ENCODE peak calls at places on chromosomes 6 and 20, in seven cellular contexts. L, P, S, Y, R, K and H are unnamed samples.
A peak's percentile ranks its signal among the peaks of the same experiment; 100 is the strongest.

GRCh38 chr20:32162367-32162766 is 45.2 kb downstream of the PLAGL2 start:
- DNase-seq in L (no peak), P (no peak), S (no peak), Y (no peak), R (no peak), K (no peak), H (no peak)

GRCh38 chr6:75601608-75602163 is at the start of gene SENP6:
- DNase-seq in L (peak; percentile 80), P (peak; percentile 82), S (peak; percentile 79), Y (peak; percentile 21), R (peak; percentile 80), K (peak; percentile 71), H (peak; percentile 73)

GRCh38 chr6:134714679-134715078 is 235.2 kb downstream of the ALDH8A1 start:
- DNase-seq in L (no peak), P (no peak), S (no peak), Y (no peak), R (no peak), K (peak; percentile 54), H (no peak)

GRCh38 chr20:36830791-36831691 is 44.9 kb upstream of the TLDC2 start:
- DNase-seq in L (no peak), P (no peak), S (peak; percentile 75), Y (no peak), R (no peak), K (peak; percentile 34), H (no peak)

GRCh38 chr6:128395596-128395995 is 124.8 kb downstream of the PTPRK start:
- DNase-seq in L (no peak), P (no peak), S (no peak), Y (no peak), R (no peak), K (no peak), H (no peak)

GRCh38 chr6:42960243-42961019 is at the start of gene GNMT:
- DNase-seq in L (peak; percentile 82), P (peak; percentile 42), S (peak; percentile 62), Y (no peak), R (peak; percentile 88), K (peak; percentile 74), H (peak; percentile 82)

GRCh38 chr20:46050885-46051284 is 21.9 kb downstream of the SLC12A5 start:
- DNase-seq in L (no peak), P (no peak), S (no peak), Y (no peak), R (no peak), K (no peak), H (no peak)

GRCh38 chr6:116543149-116543548 is 2.3 kb downstream of the TRAPPC3L start:
- DNase-seq in L (no peak), P (no peak), S (no peak), Y (no peak), R (no peak), K (no peak), H (no peak)

GRCh38 chr6:21053612-21054011 is 519.4 kb downstream of the CDKAL1 start:
- DNase-seq in L (no peak), P (no peak), S (no peak), Y (no peak), R (no peak), K (peak; percentile 45), H (no peak)

DNA sequence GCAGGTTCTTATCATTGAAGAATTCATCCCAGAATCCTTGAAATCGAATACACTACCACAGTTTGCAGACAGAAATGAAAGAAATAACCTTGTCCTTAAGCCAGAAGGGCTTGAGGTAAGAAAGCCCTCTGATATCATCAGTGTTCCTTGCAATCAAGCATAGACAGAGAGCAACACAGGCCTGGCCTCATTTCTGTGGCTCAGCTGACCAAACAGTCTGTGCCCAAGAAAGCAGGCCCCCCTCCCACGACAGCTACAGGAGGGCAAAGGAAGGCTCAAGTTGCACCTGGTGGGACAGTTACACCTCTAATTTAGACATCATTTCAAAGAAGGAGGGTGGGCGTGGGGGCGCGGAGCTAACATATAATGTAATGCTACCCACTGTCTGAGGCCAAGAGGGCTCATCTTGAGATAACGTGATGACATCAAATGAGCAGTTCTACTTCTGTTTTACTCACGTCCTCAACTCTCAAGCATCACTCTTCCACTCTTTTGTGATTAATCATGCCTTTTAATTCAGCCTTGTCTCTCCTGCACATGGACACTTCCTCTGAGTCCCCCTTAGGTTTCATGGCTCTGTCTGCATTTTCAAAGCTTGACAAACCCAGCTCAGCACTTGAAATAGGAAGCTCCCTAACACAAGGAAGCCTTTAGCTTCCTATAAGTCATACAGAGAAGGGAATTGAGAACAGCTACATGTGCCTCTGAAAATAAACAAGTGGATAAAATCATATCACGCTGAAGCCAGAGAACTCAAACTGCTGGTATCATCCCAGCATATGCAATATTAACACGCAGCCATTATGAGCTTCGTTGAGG is 21.4 kb downstream of the KIF16B start:
- DNase-seq in L (no peak), P (no peak), S (no peak), Y (no peak), R (no peak), K (no peak), H (no peak)
- H3K9me3 ChIP-seq in L (no peaks in the 10 kb centered on the region), P (peaks cover 22% of the 10 kb centered on the region), S (no peaks in the 10 kb centered on the region), Y (no peaks in the 10 kb centered on the region), R (no peaks in the 10 kb centered on the region), K (no peaks in the 10 kb centered on the region), H (no peaks in the 10 kb centered on the region)

GRCh38 chr20:50844430-50845100 is 49.7 kb downstream of the BCAS4 start:
- DNase-seq in L (no peak), P (no peak), S (no peak), Y (peak; percentile 18), R (no peak), K (peak; percentile 74), H (no peak)
- H3K4me3 ChIP-seq in L (no peak overlapping the region), P (no peak overlapping the region), S (no peak overlapping the region), Y (no peak overlapping the region), R (no peak overlapping the region), K (no peak overlapping the region), H (no peak overlapping the region)

GRCh38 chr6:89613790-89614189 is 24.8 kb downstream of the LYRM2 start:
- DNase-seq in L (no peak), P (no peak), S (no peak), Y (no peak), R (no peak), K (no peak), H (no peak)
- H3K27ac ChIP-seq in L (no peak overlapping the region), P (no peak overlapping the region), S (no peak overlapping the region), Y (no peak overlapping the region), R (no peak overlapping the region), K (no peak overlapping the region), H (no peak overlapping the region)

DNA sequence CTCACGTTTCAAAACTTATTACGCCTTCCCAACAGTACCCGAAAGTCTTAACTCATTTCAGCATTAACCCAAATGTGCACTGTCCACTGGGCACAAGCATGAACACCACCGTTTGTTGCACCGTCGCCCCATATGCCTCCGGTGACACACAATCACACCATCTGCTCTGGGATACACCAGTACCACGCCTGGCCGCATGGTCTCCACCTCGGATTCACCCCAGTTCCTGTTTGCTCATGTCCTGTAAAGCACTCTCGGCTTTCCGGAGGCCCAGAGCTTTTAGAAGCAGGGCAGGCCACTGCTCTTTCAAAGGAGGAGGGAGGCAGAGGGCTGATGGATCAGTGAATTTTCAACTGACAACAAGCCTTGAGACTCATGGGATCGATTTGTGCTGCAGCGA is 1570.0 kb upstream of the DEFB115 start:
- DNase-seq in L (no peak), P (no peak), S (no peak), Y (no peak), R (no peak), K (no peak), H (no peak)
- H3K9me3 ChIP-seq in L (peaks cover 2% of the 10 kb centered on the region), P (no peaks in the 10 kb centered on the region), S (no peaks in the 10 kb centered on the region), Y (no peaks in the 10 kb centered on the region), R (no peaks in the 10 kb centered on the region), K (peaks cover 3% of the 10 kb centered on the region), H (no peaks in the 10 kb centered on the region)

DNA sequence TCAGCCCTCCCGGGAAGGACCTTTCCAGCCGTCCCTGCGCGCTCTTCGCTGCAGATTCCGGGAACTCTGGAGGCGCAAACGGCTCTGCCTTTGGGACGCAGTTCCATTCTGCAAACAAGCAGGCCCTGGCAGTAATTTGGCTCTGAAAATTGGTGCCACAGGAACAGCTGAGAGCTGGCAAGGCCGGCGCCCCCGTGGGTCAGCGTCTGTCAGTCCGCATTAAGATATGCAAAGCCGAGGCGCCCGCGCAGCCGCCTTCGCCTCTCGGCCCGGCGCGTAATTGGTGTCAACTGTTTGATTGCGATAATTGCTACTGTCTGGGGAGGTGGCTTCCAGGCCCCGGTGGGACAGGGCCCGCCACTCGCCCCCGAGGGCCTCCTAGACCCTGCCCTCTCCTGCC is 73.6 kb downstream of the NCR2 start:
- DNase-seq in L (no peak), P (no peak), S (no peak), Y (no peak), R (no peak), K (no peak), H (no peak)
- H3K4me3 ChIP-seq in L (no peak overlapping the region), P (no peak overlapping the region), S (no peak overlapping the region), Y (no peak overlapping the region), R (no peak overlapping the region), K (no peak overlapping the region), H (no peak overlapping the region)

DNA sequence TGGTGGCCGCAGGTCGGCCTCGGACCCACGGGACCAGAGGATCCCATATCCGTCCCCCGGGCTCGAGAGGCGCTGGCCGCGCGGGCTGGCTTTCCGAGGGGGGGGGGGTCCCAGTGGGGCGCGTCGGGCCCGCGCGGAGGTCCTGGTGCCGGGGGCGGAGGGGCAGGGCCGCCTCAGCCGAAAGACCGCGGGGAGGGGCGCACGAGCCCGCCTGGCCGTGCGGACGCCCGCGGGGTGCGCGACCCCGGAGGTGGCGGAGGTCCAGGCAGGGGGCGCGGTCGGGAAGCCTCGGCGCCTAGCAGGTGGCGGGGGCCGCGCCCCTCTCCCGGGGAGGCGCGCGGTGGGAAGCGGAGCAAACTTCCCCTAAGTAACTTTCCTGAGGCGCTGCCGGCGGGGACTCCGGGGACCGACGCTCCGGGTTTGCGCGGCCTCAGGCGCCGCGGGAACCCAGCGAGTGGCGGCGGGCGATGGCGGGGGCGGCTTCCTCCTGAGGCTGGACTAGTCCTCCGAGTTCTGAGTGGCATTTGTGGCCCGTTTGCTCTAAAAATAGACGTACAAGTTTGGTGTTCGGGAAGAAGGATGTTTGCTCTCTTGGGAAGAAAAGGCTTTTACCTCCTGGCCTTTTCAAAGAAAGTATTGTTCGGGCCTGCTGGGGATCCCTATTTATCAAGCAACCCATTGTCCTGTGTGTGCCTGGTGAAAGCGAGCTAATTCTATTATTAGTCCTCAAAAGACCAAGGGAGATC is 26.4 kb upstream of the BTBD3 start:
- DNase-seq in L (peak; percentile 50), P (peak; percentile 65), S (peak; percentile 57), Y (peak; percentile 21), R (peak; percentile 63), K (peak; percentile 59), H (peak; percentile 45)
- H3K27ac ChIP-seq in L (peak overlapping the region; percentile 98), P (peak overlapping the region; percentile 97), S (peak overlapping the region; percentile 91), Y (peak overlapping the region; percentile 81), R (peak overlapping the region; percentile 95), K (peak overlapping the region; percentile 55), H (peak overlapping the region; percentile 90)

DNA sequence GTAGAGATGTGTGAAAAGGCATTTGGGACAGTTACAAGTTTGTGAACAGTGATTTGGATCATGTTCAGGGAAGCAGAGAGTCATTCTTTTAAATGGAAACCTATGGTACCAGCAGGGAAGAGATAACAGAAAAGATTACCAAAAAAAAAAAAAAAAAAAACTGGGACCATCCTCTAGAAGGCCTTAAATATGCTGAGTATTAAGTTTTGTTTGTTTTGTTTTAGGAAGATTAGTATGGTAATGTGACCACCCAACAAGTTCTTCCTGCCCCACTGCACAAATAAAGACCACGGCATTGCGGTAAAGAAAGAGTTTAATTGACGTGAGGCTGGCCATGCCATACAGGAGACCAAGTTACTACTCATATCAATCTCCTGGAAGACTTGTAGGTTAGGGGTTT is 946.2 kb downstream of the KIF16B start:
- DNase-seq in L (no peak), P (no peak), S (no peak), Y (no peak), R (no peak), K (no peak), H (no peak)
- H3K9me3 ChIP-seq in L (no peaks in the 10 kb centered on the region), P (no peaks in the 10 kb centered on the region), S (no peaks in the 10 kb centered on the region), Y (no peaks in the 10 kb centered on the region), R (no peaks in the 10 kb centered on the region), K (no peaks in the 10 kb centered on the region), H (no peaks in the 10 kb centered on the region)

GRCh38 chr6:109480993-109481480 is 2.0 kb downstream of the ZBTB24 start:
- DNase-seq in L (no peak), P (no peak), S (no peak), Y (no peak), R (no peak), K (no peak), H (no peak)
- H3K4me3 ChIP-seq in L (peak overlapping the region; percentile 19), P (no peak overlapping the region), S (no peak overlapping the region), Y (no peak overlapping the region), R (no peak overlapping the region), K (peak overlapping the region; percentile 90), H (no peak overlapping the region)